ENCODE peak calls at places on chromosomes 3 and 15, in five cellular contexts. One of them, this sample, is unnamed.

GRCh38 chr3:155252535-155252934 is 40.9 kb downstream of the STRIT1 start:
- DNase-seq in ovary: no peak
- DNase-seq in foreskin fibroblast: peak
- DNase-seq in epithelial cell of esophagus: peak
- DNase-seq in adrenal gland: no peak
- DNase-seq in this sample: no peak

GRCh38 chr15:76987896-76988860 is 6.7 kb upstream of the PSTPIP1 start:
- DNase-seq in ovary: no peak
- DNase-seq in foreskin fibroblast: no peak
- DNase-seq in epithelial cell of esophagus: no peak
- DNase-seq in adrenal gland: peak
- DNase-seq in this sample: no peak

GRCh38 chr15:77031376-77032050 is 36.6 kb downstream of the PSTPIP1 start:
- DNase-seq in ovary: no peak
- DNase-seq in foreskin fibroblast: no peak
- DNase-seq in epithelial cell of esophagus: no peak
- DNase-seq in adrenal gland: no peak
- DNase-seq in this sample: no peak

GRCh38 chr3:101701696-101702634 is 15.4 kb upstream of the RPL24 start:
- DNase-seq in ovary: no peak
- DNase-seq in foreskin fibroblast: no peak
- DNase-seq in epithelial cell of esophagus: no peak
- DNase-seq in adrenal gland: no peak
- DNase-seq in this sample: no peak

GRCh38 chr15:63048986-63049665 is 6.6 kb downstream of the TPM1 start:
- DNase-seq in ovary: no peak
- DNase-seq in foreskin fibroblast: peak
- DNase-seq in epithelial cell of esophagus: peak
- DNase-seq in adrenal gland: peak
- DNase-seq in this sample: peak

GRCh38 chr15:63166219-63166618 is 8.9 kb upstream of the RPS27L start:
- DNase-seq in ovary: no peak
- DNase-seq in foreskin fibroblast: no peak
- DNase-seq in epithelial cell of esophagus: no peak
- DNase-seq in adrenal gland: no peak
- DNase-seq in this sample: no peak

GRCh38 chr3:76026379-76026778 is 241.0 kb upstream of the ZNF717 start:
- DNase-seq in ovary: no peak
- DNase-seq in foreskin fibroblast: peak
- DNase-seq in epithelial cell of esophagus: no peak
- DNase-seq in adrenal gland: no peak
- DNase-seq in this sample: no peak

GRCh38 chr3:132488136-132488535 is 70.8 kb downstream of the DNAJC13 start:
- DNase-seq in ovary: no peak
- DNase-seq in foreskin fibroblast: no peak
- DNase-seq in epithelial cell of esophagus: no peak
- DNase-seq in adrenal gland: no peak
- DNase-seq in this sample: no peak

GRCh38 chr3:44968447-44968858 is 7.5 kb downstream of the ZDHHC3 start:
- DNase-seq in ovary: no peak
- DNase-seq in foreskin fibroblast: no peak
- DNase-seq in epithelial cell of esophagus: no peak
- DNase-seq in adrenal gland: no peak
- DNase-seq in this sample: no peak

GRCh38 chr3:31105438-31106077 is 211.1 kb upstream of the GADL1 start:
- DNase-seq in ovary: no peak
- DNase-seq in foreskin fibroblast: peak
- DNase-seq in epithelial cell of esophagus: peak
- DNase-seq in adrenal gland: no peak
- DNase-seq in this sample: no peak

GRCh38 chr15:66876731-66877545 is 174.9 kb downstream of the SMAD6 start:
- DNase-seq in ovary: no peak
- DNase-seq in foreskin fibroblast: no peak
- DNase-seq in epithelial cell of esophagus: no peak
- DNase-seq in adrenal gland: no peak
- DNase-seq in this sample: no peak

GRCh38 chr3:38084019-38084968 is 45.3 kb downstream of the DLEC1 start:
- DNase-seq in ovary: no peak
- DNase-seq in foreskin fibroblast: peak
- DNase-seq in epithelial cell of esophagus: no peak
- DNase-seq in adrenal gland: peak
- DNase-seq in this sample: peak

GRCh38 chr15:39242345-39242744 is 338.5 kb upstream of the THBS1 start:
- DNase-seq in ovary: no peak
- DNase-seq in foreskin fibroblast: peak
- DNase-seq in epithelial cell of esophagus: peak
- DNase-seq in adrenal gland: no peak
- DNase-seq in this sample: no peak

GRCh38 chr3:64184621-64185020 is 40.6 kb downstream of the PRICKLE2 start:
- DNase-seq in ovary: no peak
- DNase-seq in foreskin fibroblast: peak
- DNase-seq in epithelial cell of esophagus: peak
- DNase-seq in adrenal gland: no peak
- DNase-seq in this sample: no peak

GRCh38 chr3:138939563-138940241 is 7.2 kb downstream of the FOXL2 start:
- DNase-seq in ovary: peak
- DNase-seq in foreskin fibroblast: no peak
- DNase-seq in epithelial cell of esophagus: no peak
- DNase-seq in adrenal gland: no peak
- DNase-seq in this sample: no peak

GRCh38 chr3:48088056-48088748 is 72.0 kb upstream of the MAP4 start:
- DNase-seq in ovary: no peak
- DNase-seq in foreskin fibroblast: peak
- DNase-seq in epithelial cell of esophagus: peak
- DNase-seq in adrenal gland: peak
- DNase-seq in this sample: peak

GRCh38 chr3:127953092-127953491 is 38.1 kb downstream of the KBTBD12 start:
- DNase-seq in ovary: no peak
- DNase-seq in foreskin fibroblast: peak
- DNase-seq in epithelial cell of esophagus: peak
- DNase-seq in adrenal gland: no peak
- DNase-seq in this sample: no peak

GRCh38 chr3:52794612-52795099 is at the start of gene ITIH3:
- DNase-seq in ovary: no peak
- DNase-seq in foreskin fibroblast: no peak
- DNase-seq in epithelial cell of esophagus: no peak
- DNase-seq in adrenal gland: no peak
- DNase-seq in this sample: no peak

GRCh38 chr3:194142156-194142910 is 6.4 kb downstream of the HES1 start:
- DNase-seq in ovary: peak
- DNase-seq in foreskin fibroblast: no peak
- DNase-seq in epithelial cell of esophagus: peak
- DNase-seq in adrenal gland: peak
- DNase-seq in this sample: peak

GRCh38 chr15:61835476-61836106 is 224.7 kb downstream of the VPS13C start:
- DNase-seq in ovary: peak
- DNase-seq in foreskin fibroblast: peak
- DNase-seq in epithelial cell of esophagus: peak
- DNase-seq in adrenal gland: peak
- DNase-seq in this sample: peak
- H3K4me3 ChIP-seq in ovary: no peak
- H3K4me3 ChIP-seq in foreskin fibroblast: peak
- H3K4me3 ChIP-seq in epithelial cell of esophagus: no peak
- H3K4me3 ChIP-seq in adrenal gland: no peak
- H3K4me3 ChIP-seq in this sample: no peak

DNA sequence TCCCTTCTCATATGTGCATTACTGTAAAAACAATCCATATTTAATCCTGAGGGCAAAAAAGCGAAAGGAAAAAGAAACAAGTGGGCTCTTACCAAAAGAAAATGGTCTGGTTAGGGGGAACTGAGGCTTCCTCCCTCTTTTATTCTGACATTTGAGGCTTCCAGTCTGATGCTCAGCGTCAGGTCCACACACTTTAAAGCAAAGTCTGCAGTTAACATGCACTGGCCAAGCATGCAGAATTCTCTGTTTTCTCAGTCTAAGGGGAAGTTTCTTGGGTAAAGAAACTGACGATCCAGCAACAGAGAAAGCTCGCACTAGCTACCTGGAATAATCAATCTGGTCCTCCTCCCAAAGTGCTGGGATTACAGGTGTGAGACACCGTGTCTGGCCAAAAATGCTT is 36.3 kb upstream of the TRIM59 start:
- DNase-seq in ovary: no peak
- DNase-seq in foreskin fibroblast: no peak
- DNase-seq in epithelial cell of esophagus: no peak
- DNase-seq in adrenal gland: no peak
- DNase-seq in this sample: no peak
- H3K4me3 ChIP-seq in ovary: no peak
- H3K4me3 ChIP-seq in foreskin fibroblast: peak
- H3K4me3 ChIP-seq in epithelial cell of esophagus: peak
- H3K4me3 ChIP-seq in adrenal gland: no peak
- H3K4me3 ChIP-seq in this sample: no peak

DNA sequence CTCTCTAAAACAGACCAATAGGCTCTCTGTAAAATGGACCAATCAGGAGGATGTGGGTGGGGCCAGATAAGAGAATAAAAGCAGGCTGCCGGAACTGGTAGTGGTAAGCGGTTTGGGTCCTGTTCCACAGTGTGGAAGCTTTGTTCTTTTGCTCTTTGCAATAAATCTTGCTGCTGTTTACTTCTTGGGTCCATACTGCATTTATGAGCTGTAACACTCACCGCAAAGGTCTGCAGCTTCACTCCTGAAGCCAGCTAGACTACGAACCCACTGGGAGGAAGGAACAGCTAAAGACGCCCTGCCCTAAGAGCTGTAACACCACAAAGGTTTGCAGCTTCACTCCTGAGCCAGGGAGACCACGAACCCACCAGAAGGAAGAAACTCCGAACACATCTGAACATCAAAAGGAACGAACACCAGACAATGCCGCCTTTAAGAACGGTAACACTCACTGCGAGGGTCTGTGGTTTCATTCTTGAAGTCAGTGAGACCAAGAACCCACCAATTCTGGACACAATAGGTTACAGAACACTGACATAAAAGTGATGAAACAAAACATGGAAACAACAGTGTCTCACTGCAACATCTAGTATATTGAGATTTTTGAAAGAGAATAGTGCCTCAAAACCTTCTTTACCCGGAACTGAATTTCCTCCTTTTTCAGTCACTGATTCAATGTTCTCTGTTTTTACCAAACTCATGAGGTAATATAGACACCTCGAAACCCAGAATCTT is 28.8 kb upstream of the PLSCR2 start:
- DNase-seq in ovary: no peak
- DNase-seq in foreskin fibroblast: no peak
- DNase-seq in epithelial cell of esophagus: no peak
- DNase-seq in adrenal gland: no peak
- DNase-seq in this sample: no peak
- H3K4me3 ChIP-seq in ovary: no peak
- H3K4me3 ChIP-seq in foreskin fibroblast: no peak
- H3K4me3 ChIP-seq in epithelial cell of esophagus: no peak
- H3K4me3 ChIP-seq in adrenal gland: no peak
- H3K4me3 ChIP-seq in this sample: no peak

GRCh38 chr15:31332681-31333071 is 6.0 kb downstream of the KLF13 start:
- DNase-seq in ovary: no peak
- DNase-seq in foreskin fibroblast: no peak
- DNase-seq in epithelial cell of esophagus: no peak
- DNase-seq in adrenal gland: no peak
- DNase-seq in this sample: peak
- H3K4me3 ChIP-seq in ovary: no peak
- H3K4me3 ChIP-seq in foreskin fibroblast: no peak
- H3K4me3 ChIP-seq in epithelial cell of esophagus: no peak
- H3K4me3 ChIP-seq in adrenal gland: no peak
- H3K4me3 ChIP-seq in this sample: no peak

GRCh38 chr3:179037361-179037760 is 34.2 kb downstream of the ZMAT3 start:
- DNase-seq in ovary: no peak
- DNase-seq in foreskin fibroblast: peak
- DNase-seq in epithelial cell of esophagus: peak
- DNase-seq in adrenal gland: no peak
- DNase-seq in this sample: no peak
- H3K4me3 ChIP-seq in ovary: no peak
- H3K4me3 ChIP-seq in foreskin fibroblast: no peak
- H3K4me3 ChIP-seq in epithelial cell of esophagus: no peak
- H3K4me3 ChIP-seq in adrenal gland: no peak
- H3K4me3 ChIP-seq in this sample: no peak

GRCh38 chr3:186361612-186362408 is at the start of gene DGKG:
- DNase-seq in ovary: peak
- DNase-seq in foreskin fibroblast: peak
- DNase-seq in epithelial cell of esophagus: peak
- DNase-seq in adrenal gland: peak
- DNase-seq in this sample: peak
- H3K4me3 ChIP-seq in ovary: peak
- H3K4me3 ChIP-seq in foreskin fibroblast: no peak
- H3K4me3 ChIP-seq in epithelial cell of esophagus: no peak
- H3K4me3 ChIP-seq in adrenal gland: no peak
- H3K4me3 ChIP-seq in this sample: peak

DNA sequence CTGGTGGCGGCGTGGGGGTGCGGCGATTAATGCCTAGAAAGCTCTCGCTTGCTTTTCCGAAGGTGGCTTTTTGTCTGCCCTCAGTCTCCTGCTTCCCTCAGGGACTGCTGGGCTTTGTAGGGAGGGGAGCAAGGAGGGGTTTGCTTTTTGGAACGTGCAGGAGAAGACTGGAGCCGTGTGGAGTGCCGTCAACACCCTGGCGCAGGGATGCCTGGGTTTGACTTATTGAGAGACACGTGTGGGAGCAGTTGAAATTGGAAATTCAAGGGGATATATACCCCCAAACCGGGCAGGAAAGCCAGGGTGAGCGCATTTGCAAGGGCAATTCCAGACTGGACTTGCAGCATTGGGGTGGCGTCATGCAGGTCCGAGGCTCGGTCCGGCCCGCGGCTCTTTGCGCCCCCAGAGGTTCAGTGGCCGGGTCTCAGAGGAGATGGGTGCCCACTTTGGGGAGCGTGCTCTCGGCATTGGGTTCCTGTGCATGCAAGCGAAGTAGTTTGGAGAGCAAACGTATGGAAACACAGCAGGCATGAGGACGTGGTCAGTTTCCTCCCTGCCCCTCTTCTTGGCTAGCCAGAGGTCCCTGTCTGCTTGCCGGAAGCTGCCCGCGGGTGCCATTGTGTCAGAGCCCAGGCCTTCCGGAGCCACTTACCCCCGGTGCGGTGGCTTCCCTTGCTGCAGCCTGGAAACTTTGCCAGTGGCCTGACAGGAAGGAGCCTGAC is 2.2 kb downstream of the EPHB1 start:
- DNase-seq in ovary: no peak
- DNase-seq in foreskin fibroblast: no peak
- DNase-seq in epithelial cell of esophagus: no peak
- DNase-seq in adrenal gland: no peak
- DNase-seq in this sample: no peak
- H3K4me3 ChIP-seq in ovary: peak
- H3K4me3 ChIP-seq in foreskin fibroblast: peak
- H3K4me3 ChIP-seq in epithelial cell of esophagus: no peak
- H3K4me3 ChIP-seq in adrenal gland: no peak
- H3K4me3 ChIP-seq in this sample: no peak

GRCh38 chr3:29690954-29691353 is 410.1 kb downstream of the RBMS3 start:
- DNase-seq in ovary: no peak
- DNase-seq in foreskin fibroblast: no peak
- DNase-seq in epithelial cell of esophagus: no peak
- DNase-seq in adrenal gland: no peak
- DNase-seq in this sample: no peak

GRCh38 chr3:29683306-29683993 is 402.6 kb downstream of the RBMS3 start:
- DNase-seq in ovary: no peak
- DNase-seq in foreskin fibroblast: peak
- DNase-seq in epithelial cell of esophagus: peak
- DNase-seq in adrenal gland: no peak
- DNase-seq in this sample: no peak

GRCh38 chr3:29686889-29687592 is 406.2 kb downstream of the RBMS3 start:
- DNase-seq in ovary: no peak
- DNase-seq in foreskin fibroblast: peak
- DNase-seq in epithelial cell of esophagus: no peak
- DNase-seq in adrenal gland: no peak
- DNase-seq in this sample: no peak
- H3K4me3 ChIP-seq in ovary: no peak
- H3K4me3 ChIP-seq in foreskin fibroblast: no peak
- H3K4me3 ChIP-seq in epithelial cell of esophagus: no peak
- H3K4me3 ChIP-seq in adrenal gland: no peak
- H3K4me3 ChIP-seq in this sample: no peak

This sample was measured in thyroid gland.